ENCODE peak calls at places on chromosomes 5 and 9, in six cellular contexts. One of them, this sample, is unnamed.

GRCh38 chr5:32420506-32420905 is 24.0 kb downstream of the ZFR start:
- DNase-seq in endothelial cell: no peak
- DNase-seq in SHP77: no peak
- DNase-seq in dorsolateral prefrontal cortex: no peak
- DNase-seq in GM12865: no peak
- DNase-seq in erythroblast: no peak
- DNase-seq in this sample: no peak

GRCh38 chr9:121637441-121638222 is 13.8 kb upstream of the DAB2IP start:
- DNase-seq in endothelial cell: no peak
- DNase-seq in SHP77: no peak
- DNase-seq in dorsolateral prefrontal cortex: peak; percentile 87
- DNase-seq in GM12865: no peak
- DNase-seq in erythroblast: no peak
- DNase-seq in this sample: no peak

GRCh38 chr9:123401879-123402513 is 46.0 kb downstream of the CRB2 start:
- DNase-seq in endothelial cell: peak; percentile 60
- DNase-seq in SHP77: peak; percentile 37
- DNase-seq in dorsolateral prefrontal cortex: no peak
- DNase-seq in GM12865: peak; percentile 54
- DNase-seq in erythroblast: peak; percentile 46
- DNase-seq in this sample: peak; percentile 73

GRCh38 chr9:20552874-20553624 is 69.2 kb downstream of the MLLT3 start:
- DNase-seq in endothelial cell: no peak
- DNase-seq in SHP77: no peak
- DNase-seq in dorsolateral prefrontal cortex: no peak
- DNase-seq in GM12865: peak; percentile 58
- DNase-seq in erythroblast: no peak
- DNase-seq in this sample: no peak

GRCh38 chr5:150398432-150399157 is 14.1 kb downstream of the CD74 start:
- DNase-seq in endothelial cell: peak; percentile 49
- DNase-seq in SHP77: no peak
- DNase-seq in dorsolateral prefrontal cortex: no peak
- DNase-seq in GM12865: peak; percentile 84
- DNase-seq in erythroblast: peak; percentile 11
- DNase-seq in this sample: peak; percentile 87

GRCh38 chr5:141605523-141606277 is 13.1 kb downstream of the DIAPH1 start:
- DNase-seq in endothelial cell: peak; percentile 36
- DNase-seq in SHP77: no peak
- DNase-seq in dorsolateral prefrontal cortex: no peak
- DNase-seq in GM12865: peak; percentile 93
- DNase-seq in erythroblast: peak; percentile 87
- DNase-seq in this sample: peak; percentile 50

GRCh38 chr5:93578813-93579560 is 2.0 kb downstream of the NR2F1-AS1 start:
- DNase-seq in endothelial cell: no peak
- DNase-seq in SHP77: peak; percentile 53
- DNase-seq in dorsolateral prefrontal cortex: no peak
- DNase-seq in GM12865: no peak
- DNase-seq in erythroblast: no peak
- DNase-seq in this sample: no peak

GRCh38 chr5:10352404-10353240 is 873 bp upstream of the MARCHF6 start:
- DNase-seq in endothelial cell: peak; percentile 21
- DNase-seq in SHP77: peak; percentile 64
- DNase-seq in dorsolateral prefrontal cortex: no peak
- DNase-seq in GM12865: no peak
- DNase-seq in erythroblast: peak; percentile 75
- DNase-seq in this sample: peak; percentile 49

GRCh38 chr5:144369001-144369400 is 198.3 kb downstream of the KCTD16 start:
- DNase-seq in endothelial cell: no peak
- DNase-seq in SHP77: peak; percentile 36
- DNase-seq in dorsolateral prefrontal cortex: no peak
- DNase-seq in GM12865: peak; percentile 15
- DNase-seq in erythroblast: no peak
- DNase-seq in this sample: peak; percentile 53

GRCh38 chr5:109566361-109566760 is 123.4 kb upstream of the MAN2A1 start:
- DNase-seq in endothelial cell: no peak
- DNase-seq in SHP77: no peak
- DNase-seq in dorsolateral prefrontal cortex: no peak
- DNase-seq in GM12865: no peak
- DNase-seq in erythroblast: no peak
- DNase-seq in this sample: no peak

GRCh38 chr5:84430863-84431663 is 46.4 kb upstream of the EDIL3 start:
- DNase-seq in endothelial cell: no peak
- DNase-seq in SHP77: no peak
- DNase-seq in dorsolateral prefrontal cortex: peak; percentile 55
- DNase-seq in GM12865: no peak
- DNase-seq in erythroblast: no peak
- DNase-seq in this sample: no peak

GRCh38 chr9:124840300-124840833 is 12.9 kb upstream of the WDR38 start:
- DNase-seq in endothelial cell: peak; percentile 47
- DNase-seq in SHP77: peak; percentile 61
- DNase-seq in dorsolateral prefrontal cortex: no peak
- DNase-seq in GM12865: no peak
- DNase-seq in erythroblast: peak; percentile 39
- DNase-seq in this sample: no peak

GRCh38 chr5:133489632-133490031 is 122.7 kb downstream of the FSTL4 start:
- DNase-seq in endothelial cell: no peak
- DNase-seq in SHP77: peak; percentile 43
- DNase-seq in dorsolateral prefrontal cortex: no peak
- DNase-seq in GM12865: peak; percentile 59
- DNase-seq in erythroblast: no peak
- DNase-seq in this sample: no peak

GRCh38 chr5:2710910-2711309 is 40.6 kb downstream of the IRX2 start:
- DNase-seq in endothelial cell: no peak
- DNase-seq in SHP77: no peak
- DNase-seq in dorsolateral prefrontal cortex: no peak
- DNase-seq in GM12865: no peak
- DNase-seq in erythroblast: no peak
- DNase-seq in this sample: no peak

GRCh38 chr9:91040371-91041215 is 239.0 kb downstream of the SYK start:
- DNase-seq in endothelial cell: no peak
- DNase-seq in SHP77: no peak
- DNase-seq in dorsolateral prefrontal cortex: no peak
- DNase-seq in GM12865: no peak
- DNase-seq in erythroblast: no peak
- DNase-seq in this sample: no peak

GRCh38 chr9:36443581-36443980 is 43.5 kb upstream of the RNF38 start:
- DNase-seq in endothelial cell: no peak
- DNase-seq in SHP77: no peak
- DNase-seq in dorsolateral prefrontal cortex: no peak
- DNase-seq in GM12865: no peak
- DNase-seq in erythroblast: no peak
- DNase-seq in this sample: no peak

GRCh38 chr9:124652203-124652992 is 118.7 kb downstream of the NR6A1 start:
- DNase-seq in endothelial cell: no peak
- DNase-seq in SHP77: no peak
- DNase-seq in dorsolateral prefrontal cortex: no peak
- DNase-seq in GM12865: no peak
- DNase-seq in erythroblast: no peak
- DNase-seq in this sample: no peak

GRCh38 chr9:103707181-103707580 is 386.9 kb upstream of the SMC2 start:
- DNase-seq in endothelial cell: no peak
- DNase-seq in SHP77: no peak
- DNase-seq in dorsolateral prefrontal cortex: no peak
- DNase-seq in GM12865: no peak
- DNase-seq in erythroblast: no peak
- DNase-seq in this sample: no peak

GRCh38 chr5:133792683-133793082 is 175.7 kb downstream of the C5orf15 start:
- DNase-seq in endothelial cell: no peak
- DNase-seq in SHP77: no peak
- DNase-seq in dorsolateral prefrontal cortex: no peak
- DNase-seq in GM12865: no peak
- DNase-seq in erythroblast: no peak
- DNase-seq in this sample: no peak

GRCh38 chr5:142175039-142175438 is 66.5 kb downstream of the NDFIP1 start:
- DNase-seq in endothelial cell: no peak
- DNase-seq in SHP77: no peak
- DNase-seq in dorsolateral prefrontal cortex: no peak
- DNase-seq in GM12865: no peak
- DNase-seq in erythroblast: no peak
- DNase-seq in this sample: no peak

GRCh38 chr9:110546411-110546871 is 33.1 kb downstream of the SVEP1 start:
- DNase-seq in endothelial cell: no peak
- DNase-seq in SHP77: no peak
- DNase-seq in dorsolateral prefrontal cortex: no peak
- DNase-seq in GM12865: no peak
- DNase-seq in erythroblast: no peak
- DNase-seq in this sample: no peak

GRCh38 chr9:36625006-36625600 is 52.4 kb downstream of the MELK start:
- DNase-seq in endothelial cell: no peak
- DNase-seq in SHP77: no peak
- DNase-seq in dorsolateral prefrontal cortex: peak; percentile 48
- DNase-seq in GM12865: no peak
- DNase-seq in erythroblast: no peak
- DNase-seq in this sample: no peak

GRCh38 chr5:178078197-178078995 is 34.9 kb upstream of the N4BP3 start:
- DNase-seq in endothelial cell: no peak
- DNase-seq in SHP77: no peak
- DNase-seq in dorsolateral prefrontal cortex: no peak
- DNase-seq in GM12865: no peak
- DNase-seq in erythroblast: no peak
- DNase-seq in this sample: no peak

GRCh38 chr9:99876190-99876589 is 30.3 kb upstream of the STX17 start:
- DNase-seq in endothelial cell: no peak
- DNase-seq in SHP77: no peak
- DNase-seq in dorsolateral prefrontal cortex: no peak
- DNase-seq in GM12865: peak; percentile 17
- DNase-seq in erythroblast: no peak
- DNase-seq in this sample: no peak

GRCh38 chr5:149153751-149154610 is 12.7 kb downstream of the ABLIM3 start:
- DNase-seq in endothelial cell: no peak
- DNase-seq in SHP77: peak; percentile 89
- DNase-seq in dorsolateral prefrontal cortex: no peak
- DNase-seq in GM12865: no peak
- DNase-seq in erythroblast: peak; percentile 15
- DNase-seq in this sample: no peak

GRCh38 chr5:143174714-143175398 is 228.6 kb downstream of the NR3C1 start:
- DNase-seq in endothelial cell: no peak
- DNase-seq in SHP77: no peak
- DNase-seq in dorsolateral prefrontal cortex: no peak
- DNase-seq in GM12865: peak; percentile 55
- DNase-seq in erythroblast: no peak
- DNase-seq in this sample: no peak

GRCh38 chr5:131357739-131358561 is 94.1 kb downstream of the CDC42SE2 start:
- DNase-seq in endothelial cell: no peak
- DNase-seq in SHP77: no peak
- DNase-seq in dorsolateral prefrontal cortex: no peak
- DNase-seq in GM12865: peak; percentile 32
- DNase-seq in erythroblast: no peak
- DNase-seq in this sample: no peak

GRCh38 chr5:167582263-167582662 is 709.2 kb upstream of the WWC1 start:
- DNase-seq in endothelial cell: no peak
- DNase-seq in SHP77: no peak
- DNase-seq in dorsolateral prefrontal cortex: no peak
- DNase-seq in GM12865: no peak
- DNase-seq in erythroblast: no peak
- DNase-seq in this sample: no peak

GRCh38 chr5:106397700-106398099 is 1273.0 kb downstream of the EFNA5 start:
- DNase-seq in endothelial cell: no peak
- DNase-seq in SHP77: no peak
- DNase-seq in dorsolateral prefrontal cortex: no peak
- DNase-seq in GM12865: peak; percentile 9
- DNase-seq in erythroblast: no peak
- DNase-seq in this sample: no peak

GRCh38 chr9:89408628-89409101 is 89.2 kb downstream of the SEMA4D start:
- DNase-seq in endothelial cell: no peak
- DNase-seq in SHP77: no peak
- DNase-seq in dorsolateral prefrontal cortex: no peak
- DNase-seq in GM12865: peak; percentile 72
- DNase-seq in erythroblast: no peak
- DNase-seq in this sample: peak; percentile 54

GRCh38 chr9:105195259-105195658 is 49.2 kb upstream of the SLC44A1 start:
- DNase-seq in endothelial cell: no peak
- DNase-seq in SHP77: no peak
- DNase-seq in dorsolateral prefrontal cortex: no peak
- DNase-seq in GM12865: no peak
- DNase-seq in erythroblast: no peak
- DNase-seq in this sample: no peak

GRCh38 chr5:113114559-113114958 is 138.0 kb downstream of the DCP2 start:
- DNase-seq in endothelial cell: no peak
- DNase-seq in SHP77: no peak
- DNase-seq in dorsolateral prefrontal cortex: no peak
- DNase-seq in GM12865: no peak
- DNase-seq in erythroblast: no peak
- DNase-seq in this sample: no peak

This sample was measured in germinal center.